ENCODE peak calls at places on chromosomes 6 and 20, in ten cellular contexts. Z is stimulated activated CD4-positive, alpha-beta T cell treated with anti-CD3 and anti-CD28 coated beads, TNF-alpha, amount 100 ng/mL, for 1 hour; G is progenitor cell of endocrine pancreas; S is neural progenitor cell; H is NCI-H226; X is left cardiac atrium; R is NCI-H1105; A is GM12892; F is glutamatergic neuron; W is stimulated activated naive CD8-positive, alpha-beta T cell treated with anti-CD3 and anti-CD28 coated beads, Interleukin-15, Interleukin-2, amounts not matched to agents 100 U/mL and 50 U/mL, for 24 hours. V is an unnamed sample.
A peak's percentile ranks its signal among the peaks of the same experiment; 100 is the strongest.

GRCh38 chr6:111646942-111647341 is 41.3 kb upstream of the TRAF3IP2 start:
- DNase-seq in X (no peak), S (no peak), W (no peak), G (no peak), F (no peak), A (no peak), R (no peak), H (no peak), Z (no peak), V (no peak)

GRCh38 chr6:84645000-84645399 is 119.4 kb downstream of the TBX18 start:
- DNase-seq in F (no peak), W (no peak), H (peak; percentile 70), X (no peak), R (no peak), G (no peak), S (no peak), A (no peak), Z (no peak), V (no peak)

GRCh38 chr6:136288566-136289326 is 900 bp downstream of the BCLAF1 start:
- DNase-seq in X (peak; percentile 83), A (peak; percentile 31), F (peak; percentile 63), W (peak; percentile 76), Z (peak; percentile 54), H (peak; percentile 96), G (peak; percentile 24), S (peak; percentile 89), R (peak; percentile 64), V (peak; percentile 78)

GRCh38 chr20:34452281-34452982 is 63.8 kb upstream of the DYNLRB1 start:
- DNase-seq in W (no peak), X (no peak), F (no peak), S (no peak), H (no peak), Z (no peak), A (no peak), G (no peak), R (no peak), V (no peak)

GRCh38 chr6:145567853-145568252 is 167.5 kb downstream of the EPM2A start:
- DNase-seq in W (no peak), R (no peak), S (no peak), X (no peak), A (no peak), F (no peak), Z (no peak), G (no peak), H (no peak), V (no peak)

GRCh38 chr6:146850981-146851380 is 252.2 kb downstream of the ADGB start:
- DNase-seq in W (no peak), S (no peak), H (peak; percentile 6), G (no peak), X (no peak), A (no peak), Z (no peak), F (no peak), R (no peak), V (no peak)

GRCh38 chr20:45892828-45893500 is 1.8 kb downstream of the CTSA start:
- DNase-seq in G (no peak), W (no peak), X (no peak), S (no peak), F (no peak), Z (no peak), R (no peak), A (no peak), H (no peak), V (no peak)

GRCh38 chr6:4543596-4543995 is 232.6 kb upstream of the CDYL start:
- DNase-seq in A (no peak), R (no peak), F (no peak), G (no peak), W (no peak), H (no peak), S (no peak), X (no peak), Z (no peak), V (no peak)

GRCh38 chr6:26025894-26026832 is 61.1 kb upstream of the HFE start:
- DNase-seq in G (peak; percentile 86), S (peak; percentile 96), R (peak; percentile 92), H (peak; percentile 96), F (peak; percentile 92), Z (peak; percentile 68), W (peak; percentile 92), A (no peak), X (peak; percentile 95), V (peak; percentile 95)

GRCh38 chr6:19415605-19416326 is 421.4 kb upstream of the ID4 start:
- DNase-seq in A (no peak), Z (no peak), F (no peak), G (no peak), R (no peak), H (peak; percentile 74), S (no peak), W (no peak), X (no peak), V (no peak)

GRCh38 chr6:34592208-34592952 is 36.3 kb upstream of the SPDEF start:
- DNase-seq in F (no peak), H (no peak), W (peak; percentile 39), R (no peak), S (no peak), X (no peak), A (no peak), G (no peak), Z (no peak), V (no peak)

GRCh38 chr6:112639436-112639835 is 292.3 kb downstream of the RFPL4B start:
- DNase-seq in G (no peak), F (no peak), H (peak; percentile 22), A (no peak), R (no peak), S (no peak), X (no peak), W (no peak), Z (no peak), V (no peak)

GRCh38 chr6:169955796-169956493 is 204.5 kb downstream of the ERMARD start:
- DNase-seq in X (no peak), Z (no peak), S (no peak), A (no peak), G (no peak), W (no peak), H (no peak), F (no peak), R (no peak), V (no peak)

GRCh38 chr6:41156001-41156400 is 1.9 kb upstream of the TREML1 start:
- DNase-seq in W (no peak), G (no peak), A (no peak), F (no peak), X (no peak), H (no peak), R (no peak), S (no peak), Z (no peak), V (no peak)

GRCh38 chr20:63635431-63636141 is 8.7 kb upstream of the GMEB2 start:
- DNase-seq in W (peak; percentile 72), A (no peak), H (no peak), S (no peak), Z (no peak), F (no peak), R (no peak), X (no peak), G (no peak), V (peak; percentile 85)

V was measured in mucosa of descending colon.